ENCODE peak calls at places on chromosome 15, in five cellular contexts. Z, E, V, M and D are unnamed samples.

GRCh38 chr15:96066852-96067490 is 263.5 kb upstream of the NR2F2 start:
- DNase-seq in V (peak; percentile 70), M (no peak), Z (no peak), E (no peak), D (no peak)

GRCh38 chr15:54594115-54594514 is 602.6 kb downstream of the RSL24D1 start:
- DNase-seq in V (no peak), E (no peak), Z (no peak), M (no peak), D (no peak)

GRCh38 chr15:31125061-31125460 is 23.5 kb upstream of the TRPM1 start:
- DNase-seq in Z (no peak), V (no peak), M (no peak), E (no peak), D (no peak)

GRCh38 chr15:94135748-94136147 is 95.6 kb upstream of the MCTP2 start:
- DNase-seq in M (no peak), V (no peak), E (no peak), Z (no peak), D (no peak)

GRCh38 chr15:39285663-39286062 is 295.2 kb upstream of the THBS1 start:
- DNase-seq in V (no peak), M (no peak), E (no peak), Z (no peak), D (peak; percentile 27)

GRCh38 chr15:89556413-89557262 is 18.6 kb upstream of the TICRR start:
- DNase-seq in V (peak; percentile 74), M (peak; percentile 62), E (no peak), Z (peak; percentile 72), D (peak; percentile 77)

GRCh38 chr15:35630570-35630969 is 84.6 kb upstream of the DPH6 start:
- DNase-seq in Z (no peak), M (peak; percentile 1), E (no peak), V (no peak), D (no peak)

GRCh38 chr15:64305261-64305660 is 50.7 kb downstream of the CSNK1G1 start:
- DNase-seq in V (no peak), E (no peak), M (no peak), Z (no peak), D (peak; percentile 22)

GRCh38 chr15:71545923-71546322 is 264.4 kb upstream of the NR2E3 start:
- DNase-seq in Z (no peak), V (no peak), M (no peak), E (no peak), D (no peak)

GRCh38 chr15:28955160-28955502 is 69.4 kb downstream of the APBA2 start:
- DNase-seq in V (peak; percentile 84), Z (no peak), E (peak; percentile 17), M (no peak), D (peak; percentile 69)

GRCh38 chr15:29756358-29757267 is 65.7 kb downstream of the TJP1 start:
- DNase-seq in Z (no peak), E (no peak), M (no peak), V (no peak), D (no peak)

GRCh38 chr15:40664909-40665308 is 30.1 kb upstream of the RAD51 start:
- DNase-seq in V (peak; percentile 38), E (no peak), Z (no peak), M (no peak), D (no peak)

GRCh38 chr15:41981373-41982132 is 9.2 kb upstream of the EHD4 start:
- DNase-seq in V (peak; percentile 29), M (no peak), E (no peak), Z (no peak), D (no peak)

GRCh38 chr15:70140543-70141375 is 43.0 kb upstream of the TLE3 start:
- DNase-seq in Z (no peak), V (no peak), M (peak; percentile 94), E (no peak), D (peak; percentile 57)

GRCh38 chr15:40456738-40457137 is 14.0 kb upstream of the CHST14 start:
- DNase-seq in M (no peak), E (no peak), V (no peak), Z (no peak), D (no peak)

GRCh38 chr15:89356634-89357298 is 22.1 kb upstream of the POLG start:
- DNase-seq in V (no peak), M (no peak), Z (peak; percentile 67), E (no peak), D (no peak)

GRCh38 chr15:33644319-33644718 is 324.0 kb upstream of the CHRM5 start:
- DNase-seq in M (no peak), Z (no peak), E (no peak), V (no peak), D (no peak)

GRCh38 chr15:100193277-100193860 is 148.4 kb downstream of the ADAMTS17 start:
- DNase-seq in M (no peak), Z (no peak), V (no peak), E (no peak), D (no peak)

GRCh38 chr15:60580650-60581415 is 101.9 kb upstream of the ICE2 start:
- DNase-seq in E (no peak), V (no peak), Z (no peak), M (peak; percentile 72), D (no peak)

GRCh38 chr15:92158426-92158825 is 235.3 kb upstream of the ST8SIA2 start:
- DNase-seq in Z (peak; percentile 59), E (peak; percentile 13), V (peak; percentile 3), M (no peak), D (peak; percentile 2)

GRCh38 chr15:60627544-60627943 is 148.6 kb upstream of the ICE2 start:
- DNase-seq in Z (no peak), E (no peak), V (no peak), M (no peak), D (no peak)

DNA sequence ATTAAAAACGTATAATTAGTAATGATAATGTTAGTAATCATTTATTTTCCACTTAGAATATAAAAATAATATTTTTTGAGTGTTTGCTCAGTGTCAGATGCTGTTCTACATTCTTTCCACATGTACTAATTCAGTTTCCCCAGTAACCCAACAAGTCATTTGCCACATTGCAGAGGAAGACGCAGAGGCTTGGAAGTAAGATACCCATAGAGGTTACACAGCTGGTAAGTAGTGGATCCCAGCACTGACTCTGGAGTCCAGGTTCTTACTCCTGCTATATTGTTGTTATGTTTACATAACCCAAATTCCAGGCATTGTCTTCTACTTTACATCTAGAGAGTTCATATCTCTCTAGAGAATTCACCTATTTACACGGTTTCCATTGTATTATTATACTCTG is 48.2 kb upstream of the MYO5C start:
- DNase-seq in V (no peak), M (no peak), Z (no peak), E (no peak), D (peak; percentile 50)
- TF ChIP-seq BHLHE40 in V (no peak), M (no peak), Z (no peak), E (no peak), D (no peak)

GRCh38 chr15:44308415-44308814 is 19.9 kb downstream of the GOLM2 start:
- DNase-seq in Z (no peak), M (no peak), E (peak; percentile 73), V (no peak), D (no peak)

GRCh38 chr15:44307712-44308111 is 19.2 kb downstream of the GOLM2 start:
- DNase-seq in E (no peak), V (no peak), M (no peak), Z (no peak), D (no peak)

GRCh38 chr15:44312108-44312507 is 23.6 kb downstream of the GOLM2 start:
- DNase-seq in Z (no peak), M (no peak), E (no peak), V (no peak), D (no peak)

GRCh38 chr15:44311136-44311535 is 22.6 kb downstream of the GOLM2 start:
- DNase-seq in E (no peak), M (no peak), Z (no peak), V (no peak), D (no peak)

DNA sequence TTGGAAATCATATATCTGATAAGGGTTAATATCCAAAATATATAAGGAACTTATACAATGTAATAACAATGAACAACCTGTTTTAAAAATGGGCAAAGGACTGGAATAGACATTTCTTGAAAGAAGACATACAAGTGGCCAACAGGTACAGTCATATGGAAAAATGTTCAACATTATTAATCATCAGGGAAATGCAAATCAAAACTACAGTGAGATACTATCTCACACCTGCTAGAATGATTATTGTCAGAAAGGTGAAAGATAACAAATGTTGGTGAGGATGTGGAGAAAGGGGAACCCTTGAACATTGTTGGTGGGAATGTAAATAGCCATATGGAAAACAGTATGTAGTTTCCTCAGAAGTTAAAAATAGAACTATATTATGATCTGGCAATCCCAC is 20.4 kb downstream of the GOLM2 start:
- DNase-seq in M (no peak), V (no peak), E (no peak), Z (no peak), D (no peak)
- H3K4me1 ChIP-seq in M (peaks cover 7% of the 10 kb centered on the region), V (no peaks in the 10 kb centered on the region), E (peaks cover 42% of the 10 kb centered on the region), Z (peaks cover 6% of the 10 kb centered on the region), D (no peaks in the 10 kb centered on the region)

GRCh38 chr15:67838789-67839332 is 984 bp downstream of the RNU6-1 start:
- DNase-seq in Z (no peak), E (no peak), V (no peak), M (peak; percentile 56), D (no peak)

GRCh38 chr15:67843092-67843501 is 3.3 kb upstream of the RNU6-1 start:
- DNase-seq in Z (no peak), M (peak; percentile 39), E (no peak), V (no peak), D (no peak)

GRCh38 chr15:67839358-67839928 is 402 bp downstream of the RNU6-1 start:
- DNase-seq in Z (peak; percentile 94), M (peak; percentile 40), E (no peak), V (peak; percentile 55), D (peak; percentile 27)

GRCh38 chr15:67840747-67841634 is 1.1 kb upstream of the RNU6-1 start:
- DNase-seq in Z (peak; percentile 86), V (peak; percentile 43), E (no peak), M (peak; percentile 50), D (peak; percentile 58)

DNA sequence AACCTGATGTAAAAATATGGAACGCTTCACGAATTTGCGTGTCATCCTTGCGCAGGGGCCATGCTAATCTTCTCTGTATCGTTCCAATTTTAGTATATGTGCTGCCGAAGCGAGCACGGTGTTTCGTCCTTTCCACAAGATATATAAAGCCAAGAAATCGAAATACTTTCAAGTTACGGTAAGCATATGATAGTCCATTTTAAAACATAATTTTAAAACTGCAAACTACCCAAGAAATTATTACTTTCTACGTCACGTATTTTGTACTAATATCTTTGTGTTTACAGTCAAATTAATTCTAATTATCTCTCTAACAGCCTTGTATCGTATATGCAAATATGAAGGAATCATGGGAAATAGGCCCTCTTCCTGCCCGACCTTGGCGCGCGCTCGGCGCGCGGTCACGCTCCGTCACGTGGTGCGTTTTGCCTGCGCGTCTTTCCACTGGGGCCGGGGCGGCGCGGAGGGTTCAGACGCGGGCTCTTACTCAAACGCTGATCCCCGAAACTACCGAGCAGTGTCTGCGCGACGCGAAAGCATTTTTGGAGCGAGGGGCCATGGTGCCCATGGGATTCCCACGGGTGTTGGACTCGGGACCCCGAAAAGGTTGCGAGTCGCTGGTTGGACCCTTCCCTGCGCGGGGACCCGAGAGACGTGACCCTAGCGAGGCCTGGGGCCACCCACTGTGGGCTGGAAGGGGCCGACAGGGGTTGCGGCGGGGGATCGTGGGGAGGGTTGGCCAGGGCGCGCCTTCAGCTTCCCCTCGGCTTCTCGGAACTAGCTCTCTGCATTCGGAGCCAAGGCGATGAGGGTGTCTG is at the start of gene RNU6-1:
- DNase-seq in Z (peak; percentile 98), M (peak; percentile 80), E (peak; percentile 88), V (peak; percentile 95), D (peak; percentile 91)
- TF ChIP-seq POLR2A in Z (peak; percentile 83), M (peak; percentile 84), E (peak; percentile 94), V (peak; percentile 95), D (peak; percentile 49)

DNA sequence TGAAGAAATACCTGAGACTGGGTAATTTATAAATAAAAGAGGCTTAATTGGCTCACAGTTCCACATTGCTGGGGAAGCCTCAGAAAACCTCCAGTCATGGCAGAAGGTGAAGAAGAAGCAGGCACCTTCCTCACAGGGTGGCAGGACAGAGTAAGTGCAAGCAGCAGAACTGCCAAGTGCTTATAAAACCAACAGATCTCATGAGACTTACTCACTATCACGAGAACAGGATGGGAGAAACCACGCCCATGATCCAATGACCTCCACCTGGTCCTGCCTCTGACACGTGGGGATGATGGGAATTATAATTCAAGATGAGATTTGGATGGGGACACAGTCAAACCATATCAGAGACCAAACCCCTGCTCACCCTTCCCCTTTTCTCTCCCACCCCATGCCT is 75.0 kb downstream of the TRIM69 start:
- DNase-seq in V (peak; percentile 44), Z (no peak), M (peak; percentile 24), E (no peak), D (no peak)
- TF ChIP-seq BHLHE40 in V (no peak), Z (no peak), M (no peak), E (no peak), D (no peak)